ENCODE peak calls at places on chromosome 22, in eight cellular contexts. L, T, J, A, P, D, C and N are unnamed samples.

GRCh38 chr22:36365020-36365411 is 22.8 kb downstream of the MYH9 start:
- DNase-seq in P (peak; percentile 71), C (peak; percentile 42), T (peak; percentile 82), J (no peak), A (no peak), D (peak; percentile 97), L (peak; percentile 85), N (no peak)

GRCh38 chr22:31339148-31339832 is 6.9 kb downstream of the PATZ1 start:
- DNase-seq in P (no peak), J (no peak), C (no peak), A (no peak), L (no peak), D (no peak), T (no peak), N (no peak)

GRCh38 chr22:40107756-40108437 is 69.8 kb upstream of the TNRC6B start:
- DNase-seq in J (no peak), C (no peak), T (no peak), L (no peak), P (no peak), D (peak; percentile 36), A (no peak), N (no peak)

GRCh38 chr22:26481694-26482093 is 1.9 kb downstream of the HPS4 start:
- DNase-seq in J (no peak), T (peak; percentile 53), D (no peak), P (no peak), C (no peak), A (no peak), L (no peak), N (no peak)

GRCh38 chr22:47136050-47136449 is 373.6 kb downstream of the TBC1D22A start:
- DNase-seq in D (no peak), A (no peak), C (no peak), P (peak; percentile 31), T (no peak), L (no peak), J (no peak), N (no peak)

GRCh38 chr22:23216331-23217170 is 36.2 kb downstream of the BCR start:
- DNase-seq in P (peak; percentile 27), C (no peak), J (peak; percentile 33), D (no peak), T (peak; percentile 62), A (no peak), L (peak; percentile 19), N (peak; percentile 94)

GRCh38 chr22:46815559-46815895 is 53.1 kb downstream of the TBC1D22A start:
- DNase-seq in A (peak; percentile 5), C (no peak), D (no peak), T (no peak), J (no peak), P (no peak), L (no peak), N (no peak)

GRCh38 chr22:17234144-17234623 is 14.9 kb upstream of the ADA2 start:
- DNase-seq in L (no peak), P (no peak), D (peak; percentile 13), T (no peak), C (no peak), A (no peak), J (no peak), N (no peak)

GRCh38 chr22:46969491-46969890 is 207.0 kb downstream of the TBC1D22A start:
- DNase-seq in C (no peak), P (no peak), L (no peak), A (no peak), D (no peak), J (no peak), T (peak; percentile 82), N (no peak)

GRCh38 chr22:20013382-20013871 is 3.2 kb downstream of the ARVCF start:
- DNase-seq in T (peak; percentile 62), A (no peak), P (peak; percentile 89), C (no peak), L (no peak), J (peak; percentile 66), D (peak; percentile 53), N (no peak)

GRCh38 chr22:26835929-26836528 is 178.6 kb downstream of the MIAT start:
- DNase-seq in C (peak; percentile 16), T (peak; percentile 62), P (peak; percentile 33), A (no peak), L (no peak), J (peak; percentile 72), D (peak; percentile 58), N (peak; percentile 27)

GRCh38 chr22:26629988-26630761 is 8.4 kb downstream of the CRYBA4 start:
- DNase-seq in C (no peak), T (no peak), A (no peak), J (no peak), L (no peak), D (no peak), P (no peak), N (no peak)

GRCh38 chr22:37309221-37310074 is 27.1 kb downstream of the CYTH4 start:
- DNase-seq in J (no peak), P (no peak), T (peak; percentile 86), D (no peak), L (peak; percentile 19), A (no peak), C (no peak), N (peak; percentile 87)

GRCh38 chr22:48697223-48697622 is 1130.5 kb downstream of the BRD1 start:
- DNase-seq in J (no peak), T (no peak), C (no peak), P (no peak), A (no peak), L (no peak), D (no peak), N (no peak)

GRCh38 chr22:48632641-48633246 is 1194.9 kb downstream of the BRD1 start:
- DNase-seq in P (no peak), D (no peak), L (no peak), T (no peak), J (no peak), C (no peak), A (no peak), N (no peak)

GRCh38 chr22:22219140-22219996 is 25.2 kb upstream of the VPREB1 start:
- DNase-seq in D (no peak), A (no peak), T (no peak), P (no peak), J (no peak), C (no peak), L (no peak), N (no peak)

GRCh38 chr22:29838599-29838956 is 504 bp upstream of the ASCC2 start:
- DNase-seq in A (no peak), P (no peak), J (no peak), D (no peak), C (no peak), L (no peak), T (no peak), N (no peak)
- H3K4me3 ChIP-seq in A (peak overlapping the region; percentile 93), P (peak overlapping the region; percentile 77), J (peak overlapping the region; percentile 91), D (peak overlapping the region; percentile 91), C (no peak overlapping the region), L (peak overlapping the region; percentile 94), T (peak overlapping the region; percentile 67), N (peak overlapping the region; percentile 79)

GRCh38 chr22:45233827-45234226 is 6.9 kb downstream of the KIAA0930 start:
- DNase-seq in J (no peak), C (no peak), P (no peak), T (no peak), L (no peak), A (no peak), D (no peak), N (no peak)
- H3K4me3 ChIP-seq in J (no peak overlapping the region), C (no peak overlapping the region), P (no peak overlapping the region), T (no peak overlapping the region), L (no peak overlapping the region), A (no peak overlapping the region), D (no peak overlapping the region), N (no peak overlapping the region)

GRCh38 chr22:38471237-38471636 is 3.3 kb downstream of the KDELR3 start:
- DNase-seq in T (no peak), C (no peak), P (peak; percentile 27), L (no peak), J (no peak), A (no peak), D (no peak), N (no peak)

GRCh38 chr22:38469306-38469781 is 1.4 kb downstream of the KDELR3 start:
- DNase-seq in A (no peak), P (peak; percentile 40), L (no peak), J (no peak), T (no peak), D (no peak), C (no peak), N (no peak)

GRCh38 chr22:38467904-38468760 is at the start of gene KDELR3:
- DNase-seq in C (no peak), D (peak; percentile 74), J (peak; percentile 84), T (peak; percentile 53), L (no peak), P (peak; percentile 90), A (peak; percentile 41), N (no peak)

GRCh38 chr22:38467438-38467903 is 425 bp upstream of the KDELR3 start:
- DNase-seq in P (no peak), L (no peak), J (peak; percentile 61), D (no peak), C (no peak), A (no peak), T (no peak), N (no peak)

DNA sequence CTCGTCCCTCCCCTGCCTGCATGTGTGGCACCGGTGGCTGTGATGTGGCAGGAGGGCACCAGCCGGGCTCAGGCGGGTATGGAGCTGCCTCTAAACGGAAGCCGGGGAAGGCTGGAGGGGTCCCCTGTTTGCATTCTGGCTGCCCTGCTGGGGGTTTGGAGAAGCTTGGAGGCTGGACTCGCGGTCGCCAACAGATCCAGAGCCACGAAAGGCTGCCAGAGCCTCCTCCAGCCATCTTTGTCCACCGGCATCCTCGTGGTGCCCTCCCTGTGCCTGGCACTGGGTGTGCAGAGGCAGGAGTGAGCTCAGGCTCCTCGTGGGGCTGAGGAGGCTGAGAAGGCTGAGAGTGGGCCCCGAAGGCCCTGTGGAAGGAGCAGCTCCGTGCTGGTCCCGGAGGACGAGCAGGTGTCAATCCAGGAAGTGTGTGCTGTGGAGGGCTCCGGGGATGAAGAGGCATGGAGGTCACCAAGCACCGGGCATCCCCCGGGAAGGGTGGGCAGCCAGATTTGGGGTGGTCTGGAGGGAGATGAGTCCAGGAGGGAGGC is 937 bp downstream of the KDELR3 start:
- DNase-seq in L (no peak), J (peak; percentile 58), T (no peak), A (no peak), D (no peak), P (peak; percentile 49), C (no peak), N (no peak)
- H3K4me3 ChIP-seq in L (no peak overlapping the region), J (peak overlapping the region; percentile 49), T (no peak overlapping the region), A (peak overlapping the region; percentile 59), D (peak overlapping the region; percentile 79), P (no peak overlapping the region), C (no peak overlapping the region), N (no peak overlapping the region)

GRCh38 chr22:45602824-45603301 is 68.8 kb upstream of the ATXN10 start:
- DNase-seq in D (peak; percentile 17), L (no peak), C (no peak), P (no peak), J (peak; percentile 49), T (peak; percentile 16), A (no peak), N (peak; percentile 39)

GRCh38 chr22:45604239-45604711 is 67.4 kb upstream of the ATXN10 start:
- DNase-seq in A (peak; percentile 77), C (peak; percentile 46), D (no peak), J (peak; percentile 9), T (no peak), P (no peak), L (no peak), N (no peak)

GRCh38 chr22:45600791-45601730 is 70.6 kb upstream of the ATXN10 start:
- DNase-seq in C (no peak), L (no peak), A (no peak), T (no peak), D (peak; percentile 76), J (peak; percentile 30), P (no peak), N (no peak)

GRCh38 chr22:45603631-45604030 is 68.0 kb upstream of the ATXN10 start:
- DNase-seq in L (no peak), D (no peak), T (no peak), C (no peak), P (no peak), J (no peak), A (no peak), N (no peak)

GRCh38 chr22:45602004-45602733 is 69.5 kb upstream of the ATXN10 start:
- DNase-seq in T (no peak), D (no peak), J (peak; percentile 20), A (no peak), C (no peak), L (no peak), P (no peak), N (no peak)
- H3K4me3 ChIP-seq in T (no peak overlapping the region), D (no peak overlapping the region), J (no peak overlapping the region), A (no peak overlapping the region), C (no peak overlapping the region), L (no peak overlapping the region), P (no peak overlapping the region), N (no peak overlapping the region)